ENCODE peak calls at places on chromosomes 4 and X, in five cellular contexts. Q is lower leg skin, V is NB4, Z is heart left ventricle, A is IMR-90. N is an unnamed sample.

GRCh38 chr4:94256833-94257232 is 49.2 kb downstream of the SMARCAD1 start:
- DNase-seq in A (peak), Z (no peak), Q (no peak), V (peak), N (no peak)

GRCh38 chr4:120691536-120691935 is 231.0 kb downstream of the PRDM5 start:
- DNase-seq in Q (no peak), V (no peak), A (peak), Z (no peak), N (no peak)

GRCh38 chr4:176013466-176014247 is 52.0 kb upstream of the WDR17 start:
- DNase-seq in Z (no peak), A (no peak), Q (no peak), V (peak), N (no peak)

GRCh38 chr4:109171098-109171497 is 131.4 kb downstream of the COL25A1 start:
- DNase-seq in Z (no peak), A (no peak), V (no peak), Q (no peak), N (no peak)

GRCh38 chr4:130336585-130337217 is 1240.7 kb downstream of the C4orf33 start:
- DNase-seq in Q (no peak), V (peak), Z (no peak), A (peak), N (no peak)

GRCh38 chr4:38663801-38664703 is at the start of gene KLF3:
- DNase-seq in A (peak), Z (peak), V (peak), Q (peak), N (peak)

GRCh38 chrX:71178908-71179307 is 34.3 kb downstream of the NLGN3 start:
- DNase-seq in Z (peak), Q (no peak), V (peak), A (peak), N (peak)

GRCh38 chrX:11665144-11666040 is at the start of gene ARHGAP6:
- DNase-seq in A (peak), V (no peak), Q (peak), Z (peak), N (peak)

GRCh38 chr4:17867259-17867658 is 56.5 kb downstream of the NCAPG start:
- DNase-seq in Q (no peak), A (no peak), V (no peak), Z (no peak), N (no peak)

GRCh38 chr4:129092636-129093172 is 635 bp downstream of the SCLT1 start:
- DNase-seq in Q (no peak), A (peak), V (peak), Z (no peak), N (no peak)

GRCh38 chr4:3482707-3483106 is 19.6 kb downstream of the DOK7 start:
- DNase-seq in V (no peak), Q (no peak), A (no peak), Z (no peak), N (no peak)

GRCh38 chrX:1443496-1444075 is 9.1 kb downstream of the ASMTL start:
- DNase-seq in Q (peak), A (no peak), Z (peak), V (no peak), N (peak)

GRCh38 chr4:14111730-14112171 is 484.2 kb upstream of the BOD1L1 start:
- DNase-seq in Z (no peak), A (peak), Q (no peak), V (peak), N (no peak)

GRCh38 chr4:107778784-107779530 is 45.8 kb upstream of the SGMS2 start:
- DNase-seq in Q (no peak), A (no peak), Z (no peak), V (no peak), N (no peak)

GRCh38 chr4:122755675-122756074 is 23.2 kb downstream of the BBS12 start:
- DNase-seq in Q (no peak), A (no peak), Z (no peak), V (no peak), N (no peak)

GRCh38 chr4:176883108-176883550 is 90.4 kb upstream of the VEGFC start:
- DNase-seq in A (peak), V (no peak), Q (no peak), Z (no peak), N (no peak)

GRCh38 chr4:133145758-133146157 is 3.3 kb upstream of the PCDH10 start:
- DNase-seq in Z (no peak), A (no peak), V (no peak), Q (no peak), N (no peak)

GRCh38 chrX:154836163-154836562 is 1.7 kb upstream of the SMIM9 start:
- DNase-seq in V (no peak), Z (no peak), A (no peak), Q (no peak), N (no peak)

GRCh38 chrX:39814391-39814790 is 283.4 kb downstream of the BCOR start:
- DNase-seq in Z (no peak), Q (no peak), V (peak), A (peak), N (no peak)

GRCh38 chr4:184237612-184238011 is 19.9 kb upstream of the ENPP6 start:
- DNase-seq in A (no peak), Z (no peak), V (no peak), Q (no peak), N (no peak)

GRCh38 chrX:141760761-141761160 is 62.2 kb upstream of the SPANXD start:
- DNase-seq in Q (no peak), Z (no peak), V (no peak), A (peak), N (no peak)

GRCh38 chr4:81471361-81472248 is at the start of gene RASGEF1B:
- DNase-seq in Q (peak), A (peak), Z (peak), V (peak), N (peak)
- TF ChIP-seq POLR2A in Q (no peak), A (no peak), Z (no peak), V (no peak), N (peak)

DNA sequence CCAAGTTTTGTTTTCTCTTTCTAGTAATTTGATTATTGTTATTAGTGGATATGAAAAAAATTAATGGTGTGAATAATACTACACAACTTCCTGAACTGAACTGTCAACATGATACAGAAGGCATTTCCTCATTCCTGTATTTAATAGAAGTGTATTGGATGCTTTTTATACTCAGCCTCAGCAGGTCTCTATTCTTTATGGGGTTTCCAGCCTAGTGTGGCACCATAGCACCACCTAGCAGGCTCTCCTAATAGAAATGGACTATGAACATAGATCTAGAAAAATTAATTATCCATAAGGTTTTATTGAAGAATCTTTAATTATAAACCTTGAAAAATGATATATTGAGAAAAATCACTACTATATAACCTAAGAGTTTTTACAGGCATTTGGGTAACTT is 52.4 kb downstream of the GLRB start:
- DNase-seq in A (peak), Z (no peak), Q (no peak), V (no peak), N (no peak)
- TF ChIP-seq CTCF in A (peak), Z (peak), Q (no peak), V (no peak), N (peak)

GRCh38 chr4:4864940-4865704 is 5.7 kb downstream of the MSX1 start:
- DNase-seq in A (no peak), Q (no peak), V (no peak), Z (no peak), N (no peak)

GRCh38 chr4:4864443-4864939 is 5.0 kb downstream of the MSX1 start:
- DNase-seq in Q (no peak), V (no peak), Z (no peak), A (no peak), N (no peak)

GRCh38 chr4:4866124-4866832 is 6.8 kb downstream of the MSX1 start:
- DNase-seq in Q (peak), A (no peak), Z (no peak), V (no peak), N (no peak)

GRCh38 chr4:4866833-4867744 is 7.6 kb downstream of the MSX1 start:
- DNase-seq in V (peak), A (no peak), Z (peak), Q (peak), N (no peak)

GRCh38 chr4:4865705-4866123 is 6.2 kb downstream of the MSX1 start:
- DNase-seq in Q (no peak), V (no peak), Z (no peak), A (no peak), N (no peak)
- H3K4me3 ChIP-seq in Q (no peak), V (no peak), Z (peak), A (peak), N (no peak)

DNA sequence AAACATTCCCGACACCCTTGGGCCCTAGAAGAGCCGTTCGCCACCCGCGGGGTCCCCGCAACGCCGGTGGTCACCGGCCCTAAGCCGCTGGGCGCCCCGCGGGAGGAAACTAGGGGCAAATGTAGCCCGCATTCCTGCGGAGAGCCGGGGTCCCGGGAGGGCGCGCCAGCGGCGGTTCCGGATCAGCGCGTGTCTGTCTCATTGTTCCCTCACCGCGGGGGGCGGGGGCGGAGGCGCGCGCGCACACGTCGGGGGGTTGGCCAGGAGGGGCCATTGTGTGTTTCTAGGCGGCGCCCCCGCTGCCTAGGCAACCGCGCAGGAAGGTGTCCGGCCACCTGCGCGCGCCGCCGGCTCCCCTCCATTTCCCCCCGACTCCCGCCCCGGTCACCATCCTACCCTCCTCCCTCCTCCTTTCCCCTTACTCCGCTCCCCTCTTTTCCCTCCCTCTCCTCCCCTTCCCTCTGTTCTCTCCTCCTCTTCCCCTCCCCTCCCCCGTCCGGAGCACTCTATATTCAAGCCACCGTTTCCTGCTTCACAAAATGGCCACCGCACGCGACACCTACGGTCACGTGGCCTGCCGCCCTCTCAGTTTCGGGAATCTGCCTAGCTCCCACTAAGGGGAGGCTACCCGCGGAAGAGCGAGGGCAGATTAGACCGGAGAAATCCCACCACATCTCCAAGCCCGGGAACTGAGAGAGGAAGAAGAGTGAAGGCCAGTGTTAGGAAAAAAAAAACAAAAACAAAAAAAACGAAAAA is 796 bp upstream of the DDX3X start:
- DNase-seq in A (peak), Z (peak), V (peak), Q (peak), N (peak)
- TF ChIP-seq POLR2A in A (no peak), Z (no peak), V (peak), Q (no peak), N (peak)

GRCh38 chrX:84909151-84909550 is 94.5 kb upstream of the APOOL start:
- DNase-seq in Z (no peak), Q (no peak), V (no peak), A (no peak), N (no peak)

GRCh38 chrX:84907324-84907946 is 96.2 kb upstream of the APOOL start:
- DNase-seq in V (peak), Q (no peak), A (peak), Z (no peak), N (no peak)
- TF ChIP-seq CTCF in V (no peak), Q (no peak), A (peak), Z (peak), N (peak)

DNA sequence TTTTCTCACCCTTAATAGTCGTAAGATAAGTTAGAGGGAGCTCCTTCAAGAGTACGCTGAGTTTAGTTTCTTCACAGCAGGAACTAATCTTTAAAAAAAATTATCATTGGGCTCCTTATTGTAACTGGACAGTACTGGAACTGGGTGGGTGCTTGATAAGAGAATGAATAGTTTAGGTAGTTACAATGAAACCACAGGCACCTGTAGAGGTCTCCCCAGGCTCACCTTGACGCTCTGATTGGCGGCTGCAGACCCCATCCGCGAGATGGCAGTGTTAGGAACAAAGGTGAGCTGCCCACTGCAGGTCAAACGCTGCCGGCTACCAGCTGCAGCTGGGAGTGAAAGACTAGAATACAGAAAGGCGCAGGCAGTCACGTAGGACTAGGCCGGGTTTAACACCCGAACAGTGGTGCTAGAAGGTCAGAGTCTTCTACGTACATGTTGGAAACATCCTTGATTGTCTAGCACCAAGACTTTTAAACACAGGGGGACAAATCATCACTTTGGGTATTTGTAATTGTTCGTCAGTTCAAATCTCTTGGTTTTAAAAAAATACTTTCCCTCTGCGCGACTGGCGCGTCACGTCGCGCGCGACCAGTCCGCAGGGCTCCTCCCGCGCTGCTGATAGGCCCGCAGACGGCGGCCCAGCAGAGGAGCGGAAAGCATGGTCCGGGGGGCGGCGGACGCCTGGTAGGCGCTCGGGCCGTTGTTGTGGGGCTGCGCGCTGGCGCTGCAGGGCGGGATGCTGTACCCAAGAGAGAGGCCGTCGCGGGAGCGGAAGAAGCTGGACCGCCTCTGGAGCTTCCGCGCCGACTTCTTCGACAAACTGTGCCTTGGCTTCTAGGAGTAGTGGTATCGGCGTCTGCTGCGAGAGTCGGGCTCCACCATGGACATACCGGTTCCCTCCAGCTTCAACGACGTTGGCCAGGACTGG is 45.6 kb downstream of the SMARCA5 start:
- DNase-seq in V (peak), Z (peak), A (peak), Q (peak), N (peak)
- H3K4me3 ChIP-seq in V (no peak), Z (peak), A (peak), Q (peak), N (peak)

GRCh38 chrX:14875624-14876023 is 2.4 kb downstream of the MOSPD2 start:
- DNase-seq in Z (no peak), Q (no peak), V (no peak), A (no peak), N (no peak)

GRCh38 chrX:14873676-14874049 is 442 bp downstream of the MOSPD2 start:
- DNase-seq in V (no peak), Q (no peak), A (no peak), Z (no peak), N (no peak)

GRCh38 chrX:14871767-14872166 is 1.1 kb downstream of the FANCB start:
- DNase-seq in V (no peak), Q (no peak), A (no peak), Z (no peak), N (no peak)

GRCh38 chrX:14872355-14872754 is 514 bp downstream of the FANCB start:
- DNase-seq in A (no peak), Z (no peak), V (peak), Q (no peak), N (no peak)

DNA sequence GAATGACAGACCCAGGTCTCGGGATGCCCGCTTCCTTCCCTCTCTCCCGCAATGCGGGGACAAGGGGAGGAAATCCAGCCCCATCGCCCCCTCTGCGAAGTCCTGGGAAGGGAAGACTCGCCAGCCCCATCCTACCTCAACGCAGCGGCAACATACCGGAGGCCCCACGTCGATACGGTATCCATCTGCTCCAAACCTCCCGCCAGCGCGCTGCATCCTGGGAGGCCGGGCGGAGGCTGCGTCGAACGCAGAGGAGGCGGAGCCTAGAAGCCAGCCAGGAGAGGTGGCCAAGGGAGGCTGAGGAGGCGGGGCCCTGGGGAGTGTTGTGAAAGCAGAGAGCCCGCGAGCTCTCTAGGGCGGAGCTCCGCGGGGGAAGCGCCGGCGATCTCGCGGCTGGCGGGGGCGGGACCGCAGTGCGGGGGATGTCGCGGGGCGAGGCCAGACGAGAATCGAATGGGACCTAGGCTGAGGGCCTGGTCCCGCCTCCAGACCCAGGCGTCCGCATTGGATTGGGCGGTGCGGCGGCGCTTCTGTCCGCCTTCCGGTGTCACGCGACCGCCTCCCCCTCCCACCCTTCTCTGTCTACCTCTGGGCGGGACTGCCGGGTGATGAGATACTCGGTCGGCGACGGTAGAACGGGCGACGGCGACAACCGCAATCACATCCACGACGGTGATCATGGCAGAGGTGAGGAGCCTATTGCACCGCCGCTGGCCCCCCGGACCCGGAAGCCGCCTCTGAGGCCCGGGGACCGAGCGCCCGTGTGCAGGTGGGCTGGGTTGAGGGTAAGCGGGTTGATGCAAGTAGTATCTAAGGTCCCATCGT is at the start of the genes FANCB and MOSPD2:
- DNase-seq in A (peak), Z (peak), V (peak), Q (peak), N (peak)
- TF ChIP-seq POLR2A in A (no peak), Z (no peak), V (peak), Q (no peak), N (peak)

GRCh38 chrX:74461384-74461783 is 40.1 kb downstream of the SLC16A2 start:
- DNase-seq in Q (no peak), A (no peak), Z (no peak), V (no peak), N (no peak)

GRCh38 chrX:74453178-74453577 is 31.9 kb downstream of the SLC16A2 start:
- DNase-seq in A (no peak), Z (no peak), V (no peak), Q (no peak), N (no peak)

GRCh38 chrX:74464722-74465121 is 43.4 kb downstream of the SLC16A2 start:
- DNase-seq in Q (no peak), Z (no peak), V (no peak), A (no peak), N (no peak)

GRCh38 chrX:74458738-74459137 is 37.4 kb downstream of the SLC16A2 start:
- DNase-seq in Z (no peak), A (peak), V (peak), Q (no peak), N (no peak)
- TF ChIP-seq CTCF in Z (no peak), A (peak), V (no peak), Q (no peak), N (no peak)

DNA sequence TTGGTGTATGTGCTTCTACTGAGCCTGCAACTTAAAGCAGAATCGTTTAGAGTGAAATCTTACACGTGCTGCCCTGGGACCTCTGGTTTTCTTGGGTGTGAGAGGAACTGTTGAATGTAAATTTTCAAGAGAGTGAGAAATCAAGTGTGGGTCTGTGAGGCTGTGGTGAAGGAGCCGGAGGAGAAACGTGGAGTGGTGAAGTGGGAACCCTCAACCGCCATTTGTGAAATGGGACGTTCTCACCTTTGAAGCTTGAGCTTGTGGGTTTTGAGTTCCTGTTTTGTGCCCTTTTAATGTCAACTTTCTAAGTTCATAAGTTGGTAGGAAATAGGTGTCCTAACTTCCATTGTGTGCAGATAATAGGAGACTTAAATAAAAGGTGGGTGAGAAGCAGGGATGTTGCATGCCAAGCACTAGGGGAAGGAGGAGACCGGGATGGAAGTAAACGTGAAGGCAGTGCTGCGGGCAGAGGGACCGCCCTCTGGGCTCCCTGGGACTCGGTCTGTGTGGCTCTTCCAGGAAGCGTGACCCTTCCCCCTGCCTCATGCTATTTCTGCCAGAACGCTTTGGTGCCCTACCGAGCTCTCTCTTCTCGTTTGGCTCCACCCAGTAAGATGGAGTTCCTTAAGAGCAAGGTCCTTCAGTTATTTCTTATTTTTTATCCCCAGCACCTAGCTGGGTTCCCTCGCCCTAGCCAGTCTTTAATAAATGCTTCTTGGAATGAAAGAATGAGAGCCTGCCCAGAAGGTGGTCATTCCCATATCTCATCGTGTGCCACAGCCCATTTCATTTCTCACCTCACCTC is 56.0 kb downstream of the TMEM131L start:
- DNase-seq in V (peak), Z (no peak), A (no peak), Q (no peak), N (no peak)
- H3K4me3 ChIP-seq in V (no peak), Z (no peak), A (no peak), Q (no peak), N (no peak)

N was measured in right lobe of liver.